ENCODE peak calls at places on chromosomes 3 and 15, in six cellular contexts. Q, W, K, X, P and N are unnamed samples.
A peak's percentile ranks its signal among the peaks of the same experiment; 100 is the strongest.

GRCh38 chr3:183811638-183812037 is 13.7 kb downstream of the MAP6D1 start:
- DNase-seq in Q (no peak), W (no peak), K (no peak), X (no peak), P (no peak), N (no peak)

GRCh38 chr3:58868101-58868779 is 181.6 kb downstream of the CFAP20DC start:
- DNase-seq in Q (no peak), W (no peak), K (no peak), X (no peak), P (no peak), N (no peak)

GRCh38 chr15:65372787-65373067 is 5.1 kb downstream of the IGDCC3 start:
- DNase-seq in Q (no peak), W (no peak), K (no peak), X (no peak), P (no peak), N (no peak)

GRCh38 chr15:68158046-68158628 is 47.0 kb downstream of the CALML4 start:
- DNase-seq in Q (no peak), W (no peak), K (peak; percentile 12), X (no peak), P (no peak), N (no peak)

GRCh38 chr3:72494076-72495000 is 353.9 kb downstream of the SHQ1 start:
- DNase-seq in Q (peak; percentile 36), W (peak; percentile 87), K (peak; percentile 93), X (no peak), P (no peak), N (no peak)

GRCh38 chr3:8464668-8465067 is 37.0 kb upstream of the LMCD1 start:
- DNase-seq in Q (no peak), W (no peak), K (no peak), X (no peak), P (no peak), N (no peak)

GRCh38 chr15:101646652-101647051 is 5.5 kb downstream of the TM2D3 start:
- DNase-seq in Q (peak; percentile 55), W (no peak), K (peak; percentile 14), X (no peak), P (no peak), N (no peak)

GRCh38 chr3:174403831-174404230 is 455.3 kb upstream of the NAALADL2 start:
- DNase-seq in Q (no peak), W (no peak), K (no peak), X (no peak), P (no peak), N (no peak)

GRCh38 chr3:65400893-65401292 is 637.8 kb downstream of the MAGI1 start:
- DNase-seq in Q (no peak), W (no peak), K (no peak), X (no peak), P (no peak), N (no peak)

GRCh38 chr3:70702132-70702531 is 389.7 kb upstream of the MDFIC2 start:
- DNase-seq in Q (no peak), W (peak; percentile 9), K (peak; percentile 26), X (no peak), P (no peak), N (peak; percentile 3)

GRCh38 chr3:36833160-36833814 is 68.9 kb upstream of the DCLK3 start:
- DNase-seq in Q (no peak), W (no peak), K (no peak), X (no peak), P (no peak), N (no peak)

GRCh38 chr15:90709278-90709677 is 7.9 kb upstream of the BLM start:
- DNase-seq in Q (no peak), W (no peak), K (no peak), X (no peak), P (no peak), N (no peak)

DNA sequence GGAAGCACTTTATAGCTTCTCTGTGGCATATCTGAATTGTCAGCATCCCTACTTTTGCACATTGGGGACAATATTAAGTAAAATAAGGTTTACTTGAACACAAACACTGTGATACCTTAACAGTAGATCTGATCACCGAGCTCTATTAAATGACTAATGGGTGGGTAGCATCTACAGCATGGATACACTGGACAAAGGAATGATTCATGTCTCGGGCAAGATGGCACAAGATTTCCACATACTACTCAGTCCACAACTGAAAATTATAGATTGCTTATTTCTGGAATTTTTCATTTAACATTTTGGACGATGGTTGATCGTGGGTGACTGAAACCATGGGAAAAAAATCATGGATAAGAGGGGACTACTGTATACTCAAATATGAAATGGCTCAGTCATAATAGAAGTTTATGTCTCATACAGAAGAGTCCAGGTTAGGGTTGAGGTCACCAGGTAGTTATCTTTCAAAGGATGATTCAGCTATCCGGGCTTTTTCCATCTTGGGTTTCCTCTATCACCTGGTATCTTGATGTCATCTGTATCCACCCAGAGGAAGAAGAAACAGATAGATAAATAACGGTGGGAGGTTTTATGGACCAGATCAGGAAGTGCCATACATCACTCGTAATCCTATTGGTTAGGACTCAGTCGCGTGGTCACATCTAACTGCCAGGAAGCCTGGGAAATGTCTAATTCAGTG is 320.0 kb upstream of the RARB start:
- DNase-seq in Q (no peak), W (no peak), K (no peak), X (no peak), P (no peak), N (no peak)
- H3K4me3 ChIP-seq in Q (no peak overlapping the region), W (no peak overlapping the region), K (no peak overlapping the region), X (no peak overlapping the region), P (no peak overlapping the region), N (no peak overlapping the region)

DNA sequence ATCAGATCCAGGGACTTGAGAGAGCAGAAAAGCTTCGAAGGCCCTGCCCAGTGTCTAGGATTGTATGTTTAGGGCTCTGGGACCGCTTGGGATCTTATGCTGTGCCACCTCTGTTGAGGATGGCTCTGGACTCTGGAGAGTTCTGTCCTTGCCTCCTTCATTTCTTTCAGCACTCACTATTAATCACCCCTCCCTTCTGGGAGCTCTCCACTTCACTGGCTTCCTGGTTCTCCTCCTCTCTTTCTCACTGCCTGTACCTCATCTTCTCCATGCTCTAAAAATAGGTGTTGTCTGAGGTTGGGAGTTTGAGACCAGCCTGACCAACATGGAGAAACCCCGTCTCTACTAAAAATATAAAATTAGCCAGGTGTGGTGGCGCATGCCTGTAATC is 17.3 kb downstream of the MAPKBP1 start:
- DNase-seq in Q (no peak), W (no peak), K (no peak), X (no peak), P (no peak), N (no peak)
- TF ChIP-seq CTCF in Q (no peak), W (no peak), K (no peak), X (no peak), P (no peak), N (no peak)

GRCh38 chr3:107956991-107957467 is 133.8 kb downstream of the CD47 start:
- DNase-seq in Q (peak; percentile 97), W (peak; percentile 96), K (peak; percentile 99), X (peak; percentile 58), P (no peak), N (peak; percentile 95)
- H3K4me3 ChIP-seq in Q (peak overlapping the region; percentile 55), W (no peak overlapping the region), K (peak overlapping the region; percentile 49), X (no peak overlapping the region), P (no peak overlapping the region), N (peak overlapping the region; percentile 48)

GRCh38 chr15:31974855-31975421 is 55.4 kb upstream of the CHRNA7 start:
- DNase-seq in Q (peak; percentile 6), W (peak; percentile 29), K (peak; percentile 10), X (no peak), P (no peak), N (peak; percentile 10)
- TF ChIP-seq CTCF in Q (peak; percentile 58), W (peak; percentile 64), K (peak; percentile 52), X (peak; percentile 59), P (peak; percentile 49), N (peak; percentile 51)

DNA sequence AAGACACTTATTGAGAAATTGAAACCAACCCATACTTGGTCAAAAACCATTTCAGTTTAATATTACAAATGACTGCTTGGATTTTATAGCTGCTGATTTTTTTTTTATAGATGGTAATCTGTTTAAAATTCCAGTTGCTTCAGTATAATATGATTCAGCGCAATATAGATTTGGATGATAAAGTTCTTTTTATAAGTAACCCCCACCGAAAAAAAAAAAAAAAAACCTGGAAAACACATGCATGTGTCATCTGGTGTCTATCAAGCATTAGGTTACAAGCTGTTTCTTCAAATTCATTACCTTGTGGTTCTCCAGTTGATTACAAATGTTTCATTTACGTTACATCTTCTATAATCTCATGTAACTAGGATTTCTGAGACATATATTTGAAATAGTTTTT is 356.6 kb upstream of the ROBO2 start:
- DNase-seq in Q (no peak), W (no peak), K (no peak), X (no peak), P (no peak), N (no peak)
- H3K4me3 ChIP-seq in Q (no peak overlapping the region), W (no peak overlapping the region), K (no peak overlapping the region), X (no peak overlapping the region), P (no peak overlapping the region), N (no peak overlapping the region)

GRCh38 chr3:141643391-141643790 is 94.7 kb upstream of the RNF7 start:
- DNase-seq in Q (peak; percentile 89), W (peak; percentile 44), K (peak; percentile 76), X (no peak), P (peak; percentile 67), N (no peak)

GRCh38 chr3:141647562-141647915 is 90.6 kb upstream of the RNF7 start:
- DNase-seq in Q (no peak), W (no peak), K (no peak), X (no peak), P (no peak), N (no peak)

GRCh38 chr3:141643816-141644215 is 94.3 kb upstream of the RNF7 start:
- DNase-seq in Q (no peak), W (no peak), K (no peak), X (no peak), P (no peak), N (no peak)

GRCh38 chr3:141646760-141647561 is 91.1 kb upstream of the RNF7 start:
- DNase-seq in Q (peak; percentile 62), W (peak; percentile 85), K (peak; percentile 29), X (peak; percentile 62), P (no peak), N (peak; percentile 45)

GRCh38 chr3:141644931-141645330 is 93.2 kb upstream of the RNF7 start:
- DNase-seq in Q (peak; percentile 79), W (peak; percentile 80), K (peak; percentile 72), X (peak; percentile 72), P (no peak), N (peak; percentile 75)
- TF ChIP-seq CTCF in Q (peak; percentile 73), W (peak; percentile 91), K (peak; percentile 82), X (peak; percentile 46), P (peak; percentile 47), N (peak; percentile 72)

GRCh38 chr3:124149081-124149480 is 157.2 kb upstream of the ROPN1 start:
- DNase-seq in Q (no peak), W (no peak), K (no peak), X (no peak), P (no peak), N (no peak)
- H3K4me3 ChIP-seq in Q (no peak overlapping the region), W (no peak overlapping the region), K (no peak overlapping the region), X (no peak overlapping the region), P (no peak overlapping the region), N (no peak overlapping the region)